ENCODE peak calls at places on chromosomes 4 and X, in five cellular contexts. Z, S, J, I and P are unnamed samples.

GRCh38 chr4:54197926-54198325 is 31.2 kb upstream of the PDGFRA start:
- ATAC-seq in J (no peak), S (no peak), Z (no peak), I (no peak), P (no peak)

GRCh38 chr4:7803992-7804758 is 135.5 kb downstream of the AFAP1 start:
- ATAC-seq in I (peak; percentile 82), S (peak; percentile 26), Z (peak; percentile 76), J (peak; percentile 38), P (peak; percentile 44)

GRCh38 chr4:41550308-41550707 is 12.4 kb downstream of the LIMCH1 start:
- ATAC-seq in J (no peak), I (peak; percentile 68), Z (no peak), S (peak; percentile 87), P (no peak)

GRCh38 chr4:732480-732879 is 26.8 kb downstream of the PCGF3 start:
- ATAC-seq in Z (no peak), S (peak; percentile 9), J (no peak), I (no peak), P (no peak)

GRCh38 chrX:78019586-78020483 is 50.4 kb upstream of the PGAM4 start:
- ATAC-seq in Z (no peak), S (no peak), I (no peak), J (no peak), P (no peak)

GRCh38 chrX:40140706-40141499 is 43.1 kb upstream of the BCOR start:
- ATAC-seq in I (peak; percentile 71), S (peak; percentile 73), J (peak; percentile 87), Z (no peak), P (peak; percentile 85)

GRCh38 chr4:151541438-151542071 is 132.6 kb downstream of the FHIP1A start:
- ATAC-seq in S (no peak), I (no peak), Z (no peak), J (peak; percentile 45), P (no peak)

GRCh38 chr4:138766332-138766731 is 249.2 kb upstream of the NOCT start:
- ATAC-seq in Z (no peak), S (no peak), I (no peak), J (no peak), P (no peak)

GRCh38 chrX:15016051-15016450 is 142.8 kb downstream of the MOSPD2 start:
- ATAC-seq in J (no peak), Z (no peak), S (no peak), I (no peak), P (no peak)

GRCh38 chr4:24024597-24024996 is 134.8 kb upstream of the PPARGC1A start:
- ATAC-seq in I (no peak), Z (no peak), J (peak; percentile 84), S (no peak), P (no peak)

GRCh38 chr4:58139269-58139668 is 1029.1 kb upstream of the IGFBP7 start:
- ATAC-seq in S (no peak), J (no peak), I (no peak), Z (no peak), P (no peak)

GRCh38 chr4:136009258-136009832 is 1522.9 kb downstream of the PCDH18 start:
- ATAC-seq in S (no peak), I (no peak), J (no peak), Z (no peak), P (no peak)

GRCh38 chr4:156962069-156962377 is 9.6 kb downstream of the PDGFC start:
- ATAC-seq in J (no peak), S (no peak), I (no peak), Z (no peak), P (peak; percentile 6)

GRCh38 chrX:46268429-46268828 is 276.8 kb downstream of the ZNF674 start:
- ATAC-seq in J (no peak), Z (no peak), S (no peak), I (no peak), P (no peak)

GRCh38 chr4:78845469-78845868 is 69.3 kb downstream of the BMP2K start:
- ATAC-seq in S (no peak), J (no peak), Z (no peak), I (no peak), P (no peak)

GRCh38 chr4:185344743-185345538 is 50.8 kb downstream of the LRP2BP start:
- ATAC-seq in I (no peak), S (no peak), J (no peak), Z (no peak), P (no peak)

GRCh38 chr4:42327323-42327722 is 70.0 kb upstream of the SHISA3 start:
- ATAC-seq in J (no peak), Z (no peak), I (no peak), S (peak; percentile 82), P (no peak)

GRCh38 chrX:2320580-2321327 is 180.0 kb downstream of the DHRSX start:
- ATAC-seq in I (peak; percentile 84), J (peak; percentile 84), Z (peak; percentile 82), S (peak; percentile 94), P (no peak)

GRCh38 chrX:43469391-43470054 is 186.6 kb upstream of the MAOA start:
- ATAC-seq in J (no peak), I (no peak), S (no peak), Z (no peak), P (no peak)

GRCh38 chr4:60042231-60042652 is 1157.9 kb upstream of the ADGRL3 start:
- ATAC-seq in J (no peak), I (no peak), Z (no peak), S (no peak), P (no peak)

GRCh38 chr4:94757192-94758140 is at the start of gene BMPR1B:
- ATAC-seq in Z (peak; percentile 16), I (peak; percentile 64), S (peak; percentile 65), J (peak; percentile 74), P (peak; percentile 68)

GRCh38 chr4:184795214-184795844 is 30.4 kb downstream of the ACSL1 start:
- ATAC-seq in Z (no peak), J (no peak), I (no peak), S (no peak), P (no peak)

GRCh38 chr4:107708225-107708624 is 11.8 kb downstream of the PAPSS1 start:
- ATAC-seq in J (no peak), I (no peak), S (no peak), Z (no peak), P (no peak)

GRCh38 chr4:11149612-11150259 is 279.0 kb downstream of the HS3ST1 start:
- ATAC-seq in J (no peak), I (no peak), S (no peak), Z (no peak), P (no peak)

GRCh38 chr4:142581891-142582290 is 264.2 kb downstream of the INPP4B start:
- ATAC-seq in Z (no peak), I (no peak), J (no peak), S (no peak), P (no peak)

GRCh38 chr4:121189351-121189750 is 25.2 kb upstream of the TNIP3 start:
- ATAC-seq in J (no peak), Z (no peak), I (no peak), S (no peak), P (no peak)

GRCh38 chr4:26937136-26937535 is 76.5 kb downstream of the STIM2 start:
- ATAC-seq in J (no peak), I (no peak), S (no peak), Z (peak; percentile 48), P (no peak)

GRCh38 chrX:40685352-40685918 is 38.1 kb upstream of the CXorf38 start:
- ATAC-seq in Z (no peak), S (no peak), I (peak; percentile 61), J (no peak), P (no peak)

GRCh38 chrX:112645774-112646173 is 34.0 kb downstream of the LHFPL1 start:
- ATAC-seq in I (no peak), Z (no peak), J (no peak), S (no peak), P (no peak)

GRCh38 chr4:75494563-75494962 is 19.6 kb downstream of the RCHY1 start:
- ATAC-seq in I (peak; percentile 76), J (peak; percentile 68), Z (no peak), S (peak; percentile 79), P (peak; percentile 63)

GRCh38 chrX:149282909-149283308 is 222.2 kb downstream of the IDS start:
- ATAC-seq in S (no peak), J (no peak), I (no peak), Z (no peak), P (no peak)

GRCh38 chr4:183180096-183180495 is 81.0 kb downstream of the WWC2 start:
- ATAC-seq in S (no peak), J (no peak), I (no peak), Z (no peak), P (no peak)

GRCh38 chr4:183175631-183176232 is 76.7 kb downstream of the WWC2 start:
- ATAC-seq in Z (no peak), I (no peak), S (no peak), J (peak; percentile 76), P (no peak)

GRCh38 chr4:183180621-183181020 is 81.6 kb downstream of the WWC2 start:
- ATAC-seq in I (no peak), J (no peak), S (no peak), Z (no peak), P (no peak)

GRCh38 chr4:183177001-183177400 is 77.9 kb downstream of the WWC2 start:
- ATAC-seq in J (no peak), I (no peak), S (no peak), Z (no peak), P (no peak)

GRCh38 chr4:183178201-183178600 is 79.1 kb downstream of the WWC2 start:
- ATAC-seq in S (no peak), I (no peak), Z (no peak), J (no peak), P (no peak)
- H3K4me1 ChIP-seq in S (peaks cover 6% of the 10 kb centered on the region), I (peaks cover 8% of the 10 kb centered on the region), Z (no peaks in the 10 kb centered on the region), J (peaks cover 18% of the 10 kb centered on the region), P (peaks cover 6% of the 10 kb centered on the region)

GRCh38 chrX:31227250-31227649 is 155.4 kb upstream of the FTHL17 start:
- ATAC-seq in J (peak; percentile 41), Z (no peak), I (no peak), S (peak; percentile 51), P (no peak)

GRCh38 chrX:31224321-31225012 is 152.6 kb upstream of the FTHL17 start:
- ATAC-seq in Z (no peak), J (no peak), I (no peak), S (no peak), P (no peak)

GRCh38 chrX:31223817-31224216 is 152.0 kb upstream of the FTHL17 start:
- ATAC-seq in Z (no peak), J (peak; percentile 31), S (peak; percentile 41), I (peak; percentile 91), P (no peak)

GRCh38 chrX:31228415-31228832 is 156.6 kb upstream of the FTHL17 start:
- ATAC-seq in Z (no peak), S (peak; percentile 86), J (peak; percentile 69), I (peak; percentile 16), P (peak; percentile 79)

GRCh38 chrX:31225819-31226218 is 154.0 kb upstream of the FTHL17 start:
- ATAC-seq in Z (no peak), S (no peak), J (no peak), I (no peak), P (no peak)
- H3K4me3 ChIP-seq in Z (no peak overlapping the region), S (no peak overlapping the region), J (no peak overlapping the region), I (no peak overlapping the region), P (no peak overlapping the region)

GRCh38 chr4:3253808-3254207 is 4.8 kb downstream of the MSANTD1 start:
- ATAC-seq in I (no peak), J (no peak), S (no peak), Z (no peak), P (no peak)
- H3K4me1 ChIP-seq in I (no peaks in the 10 kb centered on the region), J (no peaks in the 10 kb centered on the region), S (no peaks in the 10 kb centered on the region), Z (no peaks in the 10 kb centered on the region), P (peaks cover 7% of the 10 kb centered on the region)

DNA sequence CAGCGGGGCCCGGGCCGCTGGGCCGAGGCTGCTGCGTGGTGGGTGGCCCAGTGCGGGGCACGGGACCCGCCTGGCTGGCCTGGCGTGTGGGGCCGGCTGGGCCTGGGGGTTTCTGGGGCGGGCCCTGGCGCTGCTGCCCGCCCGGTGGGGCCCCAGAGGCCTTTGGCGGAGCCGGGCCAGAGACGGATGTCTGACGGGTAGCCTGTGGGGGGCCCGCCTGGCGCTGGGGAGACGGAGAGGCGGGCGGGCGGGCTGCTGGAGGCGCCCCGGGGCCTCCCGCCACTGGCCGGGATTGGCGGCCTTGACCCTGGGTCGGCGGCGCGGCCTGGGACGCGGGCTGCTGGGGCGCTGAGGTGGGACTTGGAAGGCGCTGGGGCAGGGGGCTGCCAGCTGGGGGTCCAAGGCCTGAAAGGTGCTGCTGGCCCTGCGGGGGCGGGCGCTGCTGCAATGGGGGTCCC is 8.1 kb upstream of the TIMP1 start:
- ATAC-seq in J (peak; percentile 30), Z (no peak), S (peak; percentile 26), I (peak; percentile 45), P (peak; percentile 33)
- H3K4me3 ChIP-seq in J (no peak overlapping the region), Z (no peak overlapping the region), S (peak overlapping the region; percentile 47), I (peak overlapping the region; percentile 36), P (peak overlapping the region; percentile 36)